ENCODE peak calls at places on chromosome 9, in nine cellular contexts. L is neural progenitor cell, G is nephron progenitor cell, N is head of caudate nucleus, W is fibroblast of mammary gland, Z is heart right ventricle, X is HCT116, A is AG10803, D is HFFc6. I is an unnamed sample.

GRCh38 chr9:134591082-134591571 is 50.5 kb upstream of the COL5A1 start:
- DNase-seq in L (peak; percentile 26), G (no peak), N (no peak), W (no peak), Z (no peak), X (no peak), A (peak; percentile 85), D (no peak), I (no peak)

GRCh38 chr9:89419978-89420394 is 77.9 kb downstream of the SEMA4D start:
- DNase-seq in L (no peak), G (no peak), N (no peak), W (no peak), Z (no peak), X (no peak), A (no peak), D (no peak), I (no peak)

GRCh38 chr9:35813434-35814105 is 1.3 kb downstream of the HINT2 start:
- DNase-seq in L (peak; percentile 46), G (no peak), N (no peak), W (peak; percentile 39), Z (no peak), X (peak; percentile 42), A (peak; percentile 32), D (no peak), I (peak; percentile 81)

GRCh38 chr9:137029058-137029922 is 1.3 kb upstream of the ABCA2 start:
- DNase-seq in L (peak; percentile 86), G (peak; percentile 91), N (peak; percentile 90), W (peak; percentile 51), Z (peak; percentile 88), X (no peak), A (peak; percentile 32), D (peak; percentile 26), I (peak; percentile 75)

GRCh38 chr9:130041648-130042405 is 1.2 kb downstream of the FNBP1 start:
- DNase-seq in L (peak; percentile 52), G (peak; percentile 47), N (peak; percentile 43), W (no peak), Z (peak; percentile 31), X (no peak), A (no peak), D (no peak), I (peak; percentile 57)

GRCh38 chr9:37529111-37529510 is 43.4 kb downstream of the POLR1E start:
- DNase-seq in L (no peak), G (peak; percentile 17), N (no peak), W (peak; percentile 55), Z (no peak), X (no peak), A (no peak), D (no peak), I (no peak)

GRCh38 chr9:109401169-109401989 is 80.5 kb upstream of the EPB41L4B start:
- DNase-seq in L (peak; percentile 89), G (peak; percentile 74), N (peak; percentile 67), W (peak; percentile 45), Z (no peak), X (peak; percentile 49), A (peak; percentile 25), D (peak; percentile 12), I (peak; percentile 73)

GRCh38 chr9:73437758-73438157 is 286.1 kb downstream of the ANXA1 start:
- DNase-seq in L (no peak), G (no peak), N (no peak), W (peak; percentile 3), Z (no peak), X (peak; percentile 3), A (peak; percentile 11), D (no peak), I (no peak)

GRCh38 chr9:16064701-16065230 is 511.9 kb downstream of the CCDC171 start:
- DNase-seq in L (no peak), G (no peak), N (no peak), W (no peak), Z (no peak), X (no peak), A (no peak), D (no peak), I (no peak)

GRCh38 chr9:114521846-114522245 is 16.6 kb upstream of the WHRN start:
- DNase-seq in L (no peak), G (no peak), N (no peak), W (no peak), Z (no peak), X (no peak), A (peak; percentile 26), D (no peak), I (peak; percentile 58)

GRCh38 chr9:16869140-16869903 is 1.1 kb downstream of the BNC2 start:
- DNase-seq in L (peak; percentile 63), G (peak; percentile 26), N (no peak), W (peak; percentile 71), Z (no peak), X (no peak), A (no peak), D (no peak), I (peak; percentile 47)

GRCh38 chr9:25648116-25648515 is 30.1 kb downstream of the TUSC1 start:
- DNase-seq in L (no peak), G (no peak), N (no peak), W (no peak), Z (no peak), X (no peak), A (no peak), D (no peak), I (no peak)

GRCh38 chr9:86946712-86947145 is 577 bp downstream of the GAS1 start:
- DNase-seq in L (no peak), G (peak; percentile 60), N (no peak), W (peak; percentile 50), Z (no peak), X (no peak), A (peak; percentile 72), D (peak; percentile 60), I (peak; percentile 58)

GRCh38 chr9:92033307-92033706 is 81.9 kb downstream of the SPTLC1 start:
- DNase-seq in L (no peak), G (no peak), N (no peak), W (no peak), Z (no peak), X (no peak), A (no peak), D (no peak), I (no peak)

GRCh38 chr9:88652876-88653275 is 117.9 kb downstream of the NXNL2 start:
- DNase-seq in L (no peak), G (no peak), N (no peak), W (peak; percentile 56), Z (no peak), X (no peak), A (peak; percentile 54), D (peak; percentile 11), I (peak; percentile 31)

GRCh38 chr9:71665247-71665646 is 103.1 kb downstream of the CEMIP2 start:
- DNase-seq in L (no peak), G (no peak), N (no peak), W (no peak), Z (no peak), X (no peak), A (peak; percentile 17), D (no peak), I (no peak)

GRCh38 chr9:112774006-112774996 is 23.7 kb downstream of the SNX30 start:
- DNase-seq in L (no peak), G (no peak), N (no peak), W (peak; percentile 58), Z (no peak), X (no peak), A (peak; percentile 67), D (no peak), I (no peak)

GRCh38 chr9:122158202-122158601 is 1.4 kb downstream of the NDUFA8 start:
- DNase-seq in L (peak; percentile 55), G (peak; percentile 27), N (no peak), W (peak; percentile 69), Z (no peak), X (peak; percentile 70), A (peak; percentile 58), D (peak; percentile 50), I (peak; percentile 72)

I was measured in ELR.